ENCODE peak calls at places on chromosomes 13 and 19, in four cellular contexts. Y, G, B and W are unnamed samples.

GRCh38 chr19:10625762-10626138 is 397 bp downstream of the SLC44A2 start:
- DNase-seq in G (no peak), B (no peak), Y (peak), W (no peak)

GRCh38 chr13:112062047-112062618 is 4.8 kb upstream of the SOX1 start:
- DNase-seq in G (no peak), B (no peak), Y (no peak), W (no peak)

GRCh38 chr13:50334944-50335343 is 319.7 kb downstream of the KCNRG start:
- DNase-seq in Y (no peak), B (no peak), G (no peak), W (peak)

GRCh38 chr19:41993612-41994483 is at the start of gene ATP1A3:
- DNase-seq in B (peak), G (no peak), Y (no peak), W (peak)

GRCh38 chr19:36547001-36547732 is 19.1 kb upstream of the ZNF260 start:
- DNase-seq in Y (no peak), B (no peak), G (no peak), W (peak)

GRCh38 chr19:19308373-19308772 is 11.9 kb downstream of the SUGP1 start:
- DNase-seq in G (no peak), Y (no peak), B (no peak), W (no peak)

GRCh38 chr13:107370036-107370785 is 802.3 kb upstream of the ARGLU1 start:
- DNase-seq in B (no peak), G (no peak), Y (no peak), W (peak)

GRCh38 chr19:12665281-12665573 is 1.3 kb downstream of the MAN2B1 start:
- DNase-seq in G (no peak), Y (no peak), B (peak), W (no peak)

GRCh38 chr19:16462757-16463250 is 9.0 kb downstream of the EPS15L1 start:
- DNase-seq in B (peak), Y (peak), G (no peak), W (no peak)

GRCh38 chr13:99464441-99464949 is 36.8 kb upstream of the TM9SF2 start:
- DNase-seq in G (no peak), B (no peak), Y (no peak), W (peak)

GRCh38 chr19:34484328-34484727 is 2.8 kb downstream of the WTIP start:
- DNase-seq in B (peak), Y (no peak), G (no peak), W (no peak)

GRCh38 chr19:48868196-48868886 is at the start of gene PLEKHA4:
- DNase-seq in B (peak), Y (peak), G (peak), W (peak)

GRCh38 chr13:98571955-98572662 is 4.8 kb downstream of the STK24 start:
- DNase-seq in G (no peak), B (peak), Y (peak), W (peak)

GRCh38 chr13:50387124-50387581 is 371.9 kb downstream of the KCNRG start:
- DNase-seq in B (peak), Y (peak), G (peak), W (peak)

GRCh38 chr13:55029280-55029679 is 2000.7 kb downstream of the OLFM4 start:
- DNase-seq in B (no peak), G (no peak), Y (no peak), W (no peak)

GRCh38 chr19:10830941-10831779 is 4.9 kb downstream of the TMED1 start:
- DNase-seq in G (no peak), B (no peak), Y (no peak), W (no peak)

GRCh38 chr13:23348270-23349126 is 85.0 kb downstream of the SACS start:
- DNase-seq in G (no peak), Y (no peak), B (no peak), W (peak)

GRCh38 chr19:14731200-14731599 is 41.4 kb downstream of the ZNF333 start:
- DNase-seq in B (no peak), Y (no peak), G (no peak), W (peak)

GRCh38 chr19:32104465-32105235 is 240.8 kb upstream of the ZNF507 start:
- DNase-seq in Y (no peak), B (no peak), G (no peak), W (no peak)

GRCh38 chr13:50871405-50871804 is 27.9 kb upstream of the DLEU7 start:
- DNase-seq in G (no peak), Y (no peak), B (no peak), W (no peak)

GRCh38 chr13:27607125-27607524 is 13.2 kb downstream of the LNX2 start:
- DNase-seq in Y (peak), B (no peak), G (no peak), W (peak)
- TF ChIP-seq CTCF in Y (no peak), B (no peak), G (no peak), W (no peak)

GRCh38 chr19:1221141-1221903 is 15.7 kb downstream of the STK11 start:
- DNase-seq in B (peak), Y (peak), G (no peak), W (peak)

GRCh38 chr19:1218751-1219567 is 13.4 kb downstream of the STK11 start:
- DNase-seq in Y (no peak), B (no peak), G (no peak), W (no peak)

GRCh38 chr19:1221904-1222255 is 15.9 kb downstream of the CBARP start:
- DNase-seq in Y (no peak), B (no peak), G (no peak), W (no peak)

GRCh38 chr19:1219786-1220451 is 14.3 kb downstream of the STK11 start:
- DNase-seq in G (no peak), B (no peak), Y (no peak), W (no peak)

GRCh38 chr19:1220452-1221037 is 15.0 kb downstream of the STK11 start:
- DNase-seq in G (no peak), Y (no peak), B (no peak), W (no peak)
- TF ChIP-seq CTCF in G (no peak), Y (no peak), B (no peak), W (peak)

GRCh38 chr19:47243364-47243775 is 12.4 kb upstream of the BBC3 start:
- DNase-seq in B (no peak), G (no peak), Y (no peak), W (no peak)

GRCh38 chr19:47243776-47244547 is 12.4 kb upstream of the CCDC9 start:
- DNase-seq in B (peak), Y (peak), G (peak), W (peak)

GRCh38 chr19:47241919-47242644 is 11.1 kb upstream of the BBC3 start:
- DNase-seq in G (no peak), Y (no peak), B (no peak), W (no peak)

GRCh38 chr19:47247308-47247990 is 8.9 kb upstream of the CCDC9 start:
- DNase-seq in G (peak), Y (peak), B (peak), W (peak)
- TF ChIP-seq CTCF in G (peak), Y (peak), B (peak), W (peak)

GRCh38 chr13:91020635-91021034 is 326.9 kb upstream of the MIR17HG start:
- DNase-seq in B (no peak), Y (no peak), G (no peak), W (no peak)

GRCh38 chr13:91017031-91017668 is 330.3 kb upstream of the MIR17HG start:
- DNase-seq in G (no peak), B (peak), Y (peak), W (peak)

GRCh38 chr13:91014696-91015095 is 332.8 kb upstream of the MIR17HG start:
- DNase-seq in Y (no peak), G (no peak), B (no peak), W (peak)

GRCh38 chr13:91017669-91018053 is 329.8 kb upstream of the MIR17HG start:
- DNase-seq in Y (peak), B (no peak), G (no peak), W (no peak)
- TF ChIP-seq CTCF in Y (no peak), B (no peak), G (no peak), W (no peak)

DNA sequence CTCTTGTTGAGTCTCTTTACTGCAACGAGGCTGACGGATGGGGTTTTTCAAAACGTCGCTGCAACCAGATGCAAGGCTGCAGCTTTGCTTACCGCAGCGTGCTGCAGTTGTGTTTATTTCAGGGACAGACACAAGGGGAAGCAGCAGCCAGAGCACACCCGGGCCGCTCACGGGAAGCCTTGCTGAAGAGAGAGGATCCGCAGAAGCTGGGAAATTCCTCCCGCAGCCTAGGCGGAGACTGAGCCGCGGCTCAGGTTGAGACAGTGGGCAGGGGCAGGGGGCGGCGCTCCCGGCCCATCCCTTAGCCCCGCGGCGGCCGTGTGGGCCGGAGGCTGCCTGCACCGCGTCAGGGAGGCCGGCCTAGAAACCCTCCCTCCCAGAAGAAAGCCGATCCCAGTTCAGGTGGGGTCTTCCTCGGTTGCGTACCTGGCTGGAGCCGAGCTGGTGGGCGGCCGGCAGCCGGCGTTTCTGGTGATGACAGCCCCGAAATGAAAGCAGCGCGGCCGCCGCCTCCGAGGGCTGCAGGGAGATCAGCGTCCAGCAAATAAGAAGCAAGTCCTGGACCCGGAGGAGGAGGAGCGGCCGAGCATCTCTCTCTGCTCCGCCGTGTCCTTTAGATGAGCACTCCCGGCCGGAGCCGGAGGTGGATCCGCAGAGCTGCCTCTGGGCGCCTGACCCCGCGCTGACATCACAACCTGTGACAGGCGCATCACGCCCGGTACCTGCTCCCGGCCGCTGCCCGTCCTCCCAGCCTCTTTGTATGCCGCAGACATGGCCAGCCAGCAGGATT is at the start of gene FRY:
- DNase-seq in Y (peak), B (peak), G (peak), W (peak)
- TF ChIP-seq CTCF in Y (peak), B (no peak), G (no peak), W (peak)

GRCh38 chr19:30733826-30734550 is 361.8 kb downstream of the ZNF536 start:
- DNase-seq in G (peak), Y (no peak), B (no peak), W (no peak)
- TF ChIP-seq CTCF in G (no peak), Y (no peak), B (no peak), W (peak)

DNA sequence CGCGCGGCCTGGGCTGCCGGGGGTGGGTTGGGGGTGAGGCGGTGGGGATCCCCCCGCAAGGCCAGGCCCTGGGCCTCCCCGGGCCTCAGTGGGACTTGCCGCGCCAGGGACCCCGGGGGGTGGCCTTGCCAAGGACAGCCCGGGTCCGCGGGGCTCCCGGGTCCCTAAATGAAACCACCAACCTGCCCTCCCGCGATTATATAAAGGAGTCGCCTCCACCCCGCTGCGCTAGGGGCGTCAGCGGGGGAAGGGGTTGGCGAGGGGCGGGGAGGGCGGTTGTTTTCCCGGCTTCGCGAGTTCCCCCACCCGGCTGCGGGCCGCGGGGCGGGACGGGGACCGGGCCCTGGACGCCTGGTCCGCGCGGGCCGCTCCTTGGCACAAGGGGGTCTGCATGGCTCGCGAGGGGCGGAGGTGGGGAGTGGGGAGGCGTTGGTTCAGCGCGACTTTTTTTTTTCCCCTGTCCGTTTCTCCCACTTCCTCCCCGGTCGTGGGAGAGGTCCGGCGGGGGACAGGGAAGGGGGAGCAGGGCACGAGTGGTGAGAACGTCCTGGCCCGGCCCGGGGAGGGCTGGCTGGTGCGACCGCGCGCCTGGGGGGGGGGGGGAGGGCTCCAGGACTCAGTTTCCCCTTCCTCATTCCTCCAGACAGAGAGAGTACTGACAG is 828 bp upstream of the ZBTB7A start:
- DNase-seq in B (peak), G (no peak), Y (no peak), W (no peak)
- TF ChIP-seq CTCF in B (no peak), G (no peak), Y (no peak), W (no peak)

GRCh38 chr19:7679017-7679720 is 1.5 kb upstream of the TRAPPC5 start:
- DNase-seq in B (no peak), G (no peak), Y (no peak), W (no peak)
- TF ChIP-seq CTCF in B (no peak), G (no peak), Y (no peak), W (no peak)